ENCODE peak calls at places on chromosomes 16 and 17, in six cellular contexts. W is testis, B is stomach, D is PC-9, K is heart right ventricle, J is A549. R is an unnamed sample.

GRCh38 chr16:2337431-2338296 is 2.9 kb downstream of the ABCA3 start:
- DNase-seq in W (no peak), B (no peak), D (no peak), K (no peak), J (no peak), R (no peak)

GRCh38 chr17:40485851-40486512 is 15.4 kb downstream of the TNS4 start:
- DNase-seq in W (no peak), B (no peak), D (peak), K (no peak), J (peak), R (peak)

GRCh38 chr17:82491196-82491530 is 28.4 kb upstream of the FOXK2 start:
- DNase-seq in W (no peak), B (no peak), D (no peak), K (no peak), J (no peak), R (no peak)

GRCh38 chr17:17493986-17494466 is 2.2 kb downstream of the RASD1 start:
- DNase-seq in W (no peak), B (no peak), D (no peak), K (no peak), J (no peak), R (no peak)

GRCh38 chr17:64107517-64108235 is 22.3 kb downstream of the ERN1 start:
- DNase-seq in W (no peak), B (no peak), D (no peak), K (no peak), J (no peak), R (no peak)

GRCh38 chr17:43572368-43572980 is 26.3 kb upstream of the ETV4 start:
- DNase-seq in W (no peak), B (no peak), D (peak), K (no peak), J (no peak), R (no peak)

GRCh38 chr16:17370233-17371013 is 100.3 kb downstream of the XYLT1 start:
- DNase-seq in W (peak), B (no peak), D (no peak), K (no peak), J (no peak), R (no peak)

GRCh38 chr16:69114346-69114975 is 9.0 kb downstream of the HAS3 start:
- DNase-seq in W (no peak), B (no peak), D (no peak), K (no peak), J (no peak), R (no peak)

GRCh38 chr17:41141361-41141760 is 1.0 kb upstream of the KRTAP4-6 start:
- DNase-seq in W (no peak), B (no peak), D (no peak), K (no peak), J (no peak), R (no peak)

GRCh38 chr17:71447644-71448043 is 673.2 kb upstream of the SOX9 start:
- DNase-seq in W (no peak), B (no peak), D (peak), K (no peak), J (no peak), R (no peak)

GRCh38 chr17:4986403-4986802 is 1.1 kb downstream of the CAMTA2 start:
- DNase-seq in W (no peak), B (no peak), D (no peak), K (no peak), J (no peak), R (no peak)

GRCh38 chr17:4988168-4988567 is 693 bp upstream of the CAMTA2 start:
- DNase-seq in W (no peak), B (no peak), D (no peak), K (no peak), J (no peak), R (no peak)

GRCh38 chr17:4987767-4988083 is 250 bp upstream of the CAMTA2 start:
- DNase-seq in W (no peak), B (no peak), D (no peak), K (no peak), J (no peak), R (no peak)

GRCh38 chr17:4986951-4987766 is at the start of gene CAMTA2:
- DNase-seq in W (peak), B (peak), D (peak), K (peak), J (peak), R (no peak)
- H3K27ac ChIP-seq in W (peak), B (peak), D (peak), K (peak), J (peak), R (peak)

DNA sequence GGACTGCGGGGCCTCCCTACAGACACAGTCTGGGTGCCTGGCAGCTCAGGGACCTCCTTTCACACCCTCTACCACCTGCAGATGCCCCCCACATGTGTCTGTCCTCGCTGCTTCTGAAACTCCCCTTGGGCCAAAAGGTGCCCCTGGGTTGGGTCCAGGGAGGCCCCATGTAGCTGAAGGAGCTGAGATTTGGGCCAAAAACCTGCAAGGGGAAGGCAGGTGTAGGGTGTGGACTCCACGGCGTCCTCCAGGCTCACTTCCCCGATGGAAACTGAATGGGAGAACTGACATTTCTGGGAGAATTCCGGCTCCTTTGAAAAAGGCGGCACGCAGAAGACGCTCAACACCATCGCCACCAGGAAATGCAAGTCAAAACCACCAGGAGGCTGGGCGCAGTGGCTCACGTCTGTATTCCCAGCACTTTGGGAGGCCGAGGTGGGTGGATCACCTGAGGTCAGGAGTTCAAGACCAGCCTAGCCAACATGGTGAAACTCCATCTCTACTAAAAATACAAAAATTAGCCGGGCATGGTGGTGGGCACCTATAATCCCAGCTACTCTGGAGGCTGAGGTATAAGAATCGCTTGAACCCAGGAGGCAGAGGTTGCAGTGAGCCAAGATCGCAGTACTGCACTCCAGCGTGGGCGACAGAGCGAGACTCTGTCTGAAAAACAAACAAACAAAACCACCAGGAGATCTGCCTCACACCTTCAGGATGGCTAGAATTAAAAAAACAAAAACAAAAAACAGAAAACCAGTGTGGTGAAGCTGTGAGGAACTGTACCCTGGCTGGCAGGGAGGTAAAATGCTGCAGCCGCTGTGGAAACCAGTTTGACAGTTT is 13.2 kb upstream of the BAIAP2 start:
- DNase-seq in W (no peak), B (no peak), D (no peak), K (no peak), J (no peak), R (no peak)
- H3K27ac ChIP-seq in W (no peak), B (peak), D (no peak), K (peak), J (no peak), R (no peak)

DNA sequence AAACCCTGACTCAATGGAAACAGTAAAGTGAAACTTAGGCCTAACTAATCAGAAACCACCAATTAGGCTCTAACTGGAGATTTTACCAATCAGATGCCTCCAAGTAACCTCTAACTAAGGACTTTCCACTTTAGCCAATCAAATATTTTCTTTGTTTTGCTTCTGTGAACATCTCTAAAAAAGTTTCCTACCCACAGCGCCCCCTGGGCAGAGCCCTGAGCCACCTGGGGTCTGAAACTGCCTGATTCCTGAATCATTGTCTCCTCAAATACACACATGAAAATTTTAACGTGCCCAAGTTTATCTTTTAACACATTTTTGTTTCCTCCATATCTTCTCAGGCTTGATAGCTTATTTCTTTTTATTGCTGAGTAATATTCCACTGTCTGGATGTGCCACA is 19.0 kb downstream of the ADAD2 start:
- DNase-seq in W (no peak), B (no peak), D (no peak), K (no peak), J (no peak), R (no peak)
- H3K27ac ChIP-seq in W (no peak), B (no peak), D (no peak), K (no peak), J (no peak), R (no peak)

DNA sequence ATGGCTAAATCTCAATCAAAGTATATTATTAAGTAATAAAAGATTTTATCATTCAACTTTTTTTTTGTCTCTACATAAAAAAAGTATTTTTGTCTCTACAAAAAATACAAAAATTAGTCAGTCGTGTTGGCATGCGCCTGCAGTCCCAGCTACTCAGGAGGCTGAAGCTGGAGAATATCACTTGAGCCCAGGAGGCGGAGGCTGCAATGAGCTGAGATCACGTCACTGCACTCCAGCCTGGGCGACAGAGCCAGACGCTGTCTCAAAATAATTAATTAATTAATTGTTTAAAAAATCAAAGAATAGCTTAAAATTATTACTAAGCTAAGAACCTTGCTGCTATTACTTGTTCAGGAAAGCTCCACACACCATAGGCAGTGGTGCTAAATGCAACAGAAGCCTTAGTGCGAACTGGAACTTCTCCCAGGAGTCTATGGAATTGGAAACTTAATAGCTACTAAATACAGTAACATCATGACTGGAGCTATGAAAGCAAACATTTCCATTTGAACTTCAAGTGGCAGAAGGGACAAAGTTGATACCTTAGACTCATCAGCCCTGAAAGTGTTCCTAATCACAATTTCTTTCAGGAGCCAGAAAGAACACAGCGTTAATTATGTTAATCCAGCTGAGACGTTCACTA is 22.6 kb downstream of the ADCY9 start:
- DNase-seq in W (peak), B (no peak), D (no peak), K (peak), J (no peak), R (no peak)
- H3K27ac ChIP-seq in W (peak), B (peak), D (no peak), K (no peak), J (no peak), R (no peak)

DNA sequence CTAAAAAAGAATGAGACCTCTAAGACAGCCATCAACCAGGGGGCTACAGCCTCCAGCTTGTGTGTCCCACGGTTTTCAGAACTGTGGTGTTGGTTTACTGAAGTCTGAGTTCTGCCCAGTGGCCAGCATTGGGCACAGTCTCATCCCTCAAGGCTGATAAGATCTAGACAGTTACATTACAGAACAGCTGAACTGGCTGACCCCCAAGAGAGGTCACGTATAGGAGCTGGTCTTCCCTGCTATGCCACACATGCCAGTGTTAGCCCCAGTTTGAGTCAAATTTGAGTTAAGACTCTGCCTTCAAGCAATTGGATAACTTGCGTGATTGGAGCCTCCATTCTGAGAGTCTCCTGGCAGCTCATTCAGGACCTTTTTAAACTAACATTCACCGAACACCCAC is 14.8 kb upstream of the NUP93 start:
- DNase-seq in W (no peak), B (no peak), D (no peak), K (no peak), J (no peak), R (no peak)
- H3K27ac ChIP-seq in W (no peak), B (no peak), D (no peak), K (no peak), J (no peak), R (no peak)

GRCh38 chr16:88771294-88771772 is 13.7 kb downstream of the PIEZO1 start:
- DNase-seq in W (no peak), B (no peak), D (no peak), K (peak), J (no peak), R (no peak)
- H3K27ac ChIP-seq in W (no peak), B (peak), D (peak), K (no peak), J (no peak), R (peak)